ENCODE peak calls at places on chromosomes 11 and 22, in five cellular contexts. J is NCI-H1092 treated with DMSO at 0.1 percent for 48 hours, E is spleen, X is iris pigment epithelial cell, W is left ventricle myocardium inferior. G is an unnamed sample.

GRCh38 chr22:42262964-42263363 is 7.5 kb downstream of the TCF20 start:
- DNase-seq in J (no peak), E (no peak), X (no peak), W (no peak), G (no peak)

GRCh38 chr22:44460287-44461082 is 37.5 kb downstream of the RTL6 start:
- DNase-seq in J (no peak), E (peak; percentile 1), X (no peak), W (no peak), G (no peak)

GRCh38 chr11:102223859-102224258 is 93.4 kb upstream of the BIRC3 start:
- DNase-seq in J (no peak), E (no peak), X (peak; percentile 74), W (no peak), G (no peak)

GRCh38 chr11:115500547-115501503 is 3.4 kb downstream of the CADM1 start:
- DNase-seq in J (no peak), E (no peak), X (no peak), W (no peak), G (no peak)

GRCh38 chr11:2207212-2207611 is 35.6 kb upstream of the TH start:
- DNase-seq in J (no peak), E (peak; percentile 66), X (no peak), W (peak; percentile 2), G (no peak)

GRCh38 chr11:60500276-60500935 is 7.8 kb downstream of the MS4A12 start:
- DNase-seq in J (no peak), E (no peak), X (peak; percentile 1), W (no peak), G (no peak)

GRCh38 chr11:119709638-119710346 is 19.2 kb downstream of the NECTIN1 start:
- DNase-seq in J (peak; percentile 71), E (peak; percentile 65), X (peak; percentile 70), W (no peak), G (peak; percentile 31)

GRCh38 chr11:38006466-38006865 is 1408.4 kb upstream of the RAG2 start:
- DNase-seq in J (no peak), E (no peak), X (peak; percentile 34), W (no peak), G (no peak)

GRCh38 chr11:38159038-38159437 is 1561.0 kb upstream of the RAG2 start:
- DNase-seq in J (no peak), E (no peak), X (no peak), W (no peak), G (no peak)

GRCh38 chr11:924406-925157 is 1.1 kb upstream of the AP2A2 start:
- DNase-seq in J (no peak), E (no peak), X (no peak), W (peak; percentile 32), G (peak; percentile 53)

GRCh38 chr11:79342686-79343085 is 98.1 kb downstream of the TENM4 start:
- DNase-seq in J (peak; percentile 32), E (no peak), X (no peak), W (no peak), G (no peak)

GRCh38 chr11:44778200-44779100 is 51.7 kb downstream of the TSPAN18 start:
- DNase-seq in J (no peak), E (peak; percentile 54), X (no peak), W (no peak), G (no peak)

GRCh38 chr22:37508431-37508963 is 10.7 kb downstream of the CARD10 start:
- DNase-seq in J (no peak), E (no peak), X (no peak), W (peak; percentile 44), G (peak; percentile 64)

GRCh38 chr11:47850337-47850736 is 2.2 kb upstream of the NUP160 start:
- DNase-seq in J (no peak), E (no peak), X (no peak), W (no peak), G (no peak)

GRCh38 chr22:19793161-19793560 is 32.6 kb downstream of the TBX1 start:
- DNase-seq in J (no peak), E (no peak), X (no peak), W (no peak), G (no peak)

GRCh38 chr11:72217856-72218745 is 1.5 kb downstream of the FOLR2 start:
- DNase-seq in J (no peak), E (no peak), X (no peak), W (no peak), G (no peak)

GRCh38 chr11:44958165-44958564 is 7.5 kb upstream of the TP53I11 start:
- DNase-seq in J (peak; percentile 41), E (no peak), X (no peak), W (no peak), G (no peak)

GRCh38 chr11:61425367-61426131 is 4.2 kb downstream of the CPSF7 start:
- DNase-seq in J (no peak), E (no peak), X (no peak), W (no peak), G (no peak)

GRCh38 chr11:75878968-75879367 is 64.0 kb downstream of the UVRAG start:
- DNase-seq in J (no peak), E (no peak), X (no peak), W (no peak), G (no peak)

GRCh38 chr11:76810151-76810853 is 27.1 kb downstream of the TSKU start:
- DNase-seq in J (peak; percentile 12), E (peak; percentile 65), X (no peak), W (no peak), G (no peak)

GRCh38 chr11:57491371-57492061 is 24.0 kb downstream of the SLC43A1 start:
- DNase-seq in J (no peak), E (peak; percentile 78), X (peak; percentile 14), W (peak; percentile 46), G (peak; percentile 64)

GRCh38 chr11:102452461-102453285 is at the start of gene TMEM123:
- DNase-seq in J (peak; percentile 79), E (peak; percentile 97), X (peak; percentile 55), W (peak; percentile 86), G (peak; percentile 90)

GRCh38 chr11:59822989-59823566 is 12.5 kb upstream of the MRPL16 start:
- DNase-seq in J (peak; percentile 29), E (no peak), X (peak; percentile 68), W (no peak), G (no peak)

GRCh38 chr22:37019309-37020191 is at the start of the genes MPST and TST:
- DNase-seq in J (peak; percentile 62), E (peak; percentile 91), X (peak; percentile 65), W (peak; percentile 83), G (peak; percentile 91)

GRCh38 chr11:61787928-61788491 is 4.4 kb downstream of the TMEM258 start:
- DNase-seq in J (peak; percentile 20), E (no peak), X (peak; percentile 79), W (no peak), G (no peak)

GRCh38 chr22:37782340-37783168 is 25.2 kb upstream of the GCAT start:
- DNase-seq in J (no peak), E (no peak), X (no peak), W (no peak), G (no peak)

GRCh38 chr22:50599816-50600454 is 658 bp upstream of the MAPK8IP2 start:
- DNase-seq in J (no peak), E (peak; percentile 85), X (peak; percentile 24), W (peak; percentile 56), G (peak; percentile 75)

GRCh38 chr11:64877390-64878222 is 815 bp downstream of the EHD1 start:
- DNase-seq in J (no peak), E (peak; percentile 81), X (no peak), W (no peak), G (no peak)

GRCh38 chr11:77506857-77507256 is 33.0 kb upstream of the PAK1 start:
- DNase-seq in J (no peak), E (no peak), X (peak; percentile 46), W (no peak), G (no peak)

GRCh38 chr22:27896251-27896650 is 22.8 kb downstream of the PITPNB start:
- DNase-seq in J (no peak), E (no peak), X (no peak), W (peak; percentile 34), G (peak; percentile 48)

GRCh38 chr11:73306977-73307322 is 1.1 kb upstream of the ARHGEF17 start:
- DNase-seq in J (no peak), E (no peak), X (no peak), W (no peak), G (no peak)

GRCh38 chr11:118167906-118168305 is 8.5 kb downstream of the SCN2B start:
- DNase-seq in J (no peak), E (no peak), X (no peak), W (no peak), G (no peak)

GRCh38 chr22:26546282-26546681 is 34.0 kb upstream of the TFIP11 start:
- DNase-seq in J (no peak), E (no peak), X (no peak), W (peak; percentile 71), G (peak; percentile 85)

GRCh38 chr11:34366522-34366921 is 8.7 kb upstream of the ABTB2 start:
- DNase-seq in J (peak; percentile 29), E (no peak), X (no peak), W (no peak), G (no peak)

GRCh38 chr11:10044618-10045017 is 249.4 kb downstream of the SBF2 start:
- DNase-seq in J (no peak), E (no peak), X (no peak), W (no peak), G (no peak)

G was measured in left ventricle myocardium superior.